ENCODE peak calls at places on chromosomes 6 and 20, in nine cellular contexts. Y is GM23338, E is HL-60, Z is upper lobe of left lung, K is GM12878, R is breast epithelium, A is stomach, Q is H1, S is sigmoid colon. X is an unnamed sample.

GRCh38 chr6:109580519-109580918 is 97.5 kb upstream of the ZBTB24 start:
- DNase-seq in Y (peak), E (no peak), Z (no peak), K (no peak), R (no peak), A (no peak), Q (no peak), S (no peak), X (no peak)

GRCh38 chr6:3916211-3916610 is 67.0 kb downstream of the FAM50B start:
- DNase-seq in Y (no peak), E (no peak), Z (no peak), K (no peak), R (no peak), A (no peak), Q (no peak), S (no peak), X (no peak)

GRCh38 chr20:23257848-23258746 is 92.5 kb upstream of the NXT1 start:
- DNase-seq in Y (no peak), E (peak), Z (no peak), K (no peak), R (no peak), A (no peak), Q (no peak), S (no peak), X (no peak)

GRCh38 chr6:157075549-157076426 is 247.5 kb downstream of the TMEM242 start:
- DNase-seq in Y (no peak), E (no peak), Z (no peak), K (peak), R (no peak), A (no peak), Q (no peak), S (no peak), X (no peak)

GRCh38 chr6:161694995-161695394 is 421.1 kb upstream of the AGPAT4 start:
- DNase-seq in Y (peak), E (no peak), Z (no peak), K (no peak), R (no peak), A (no peak), Q (no peak), S (no peak), X (peak)

GRCh38 chr6:52207066-52207465 is 20.9 kb downstream of the IL17A start:
- DNase-seq in Y (peak), E (no peak), Z (no peak), K (no peak), R (no peak), A (no peak), Q (no peak), S (no peak), X (no peak)

GRCh38 chr20:46814366-46815232 is 80.0 kb upstream of the EYA2 start:
- DNase-seq in Y (peak), E (no peak), Z (no peak), K (no peak), R (no peak), A (peak), Q (no peak), S (no peak), X (peak)

GRCh38 chr6:125307150-125307838 is 5.5 kb upstream of the HDDC2 start:
- DNase-seq in Y (no peak), E (no peak), Z (no peak), K (no peak), R (no peak), A (no peak), Q (no peak), S (no peak), X (no peak)

GRCh38 chr6:153130515-153131036 is 506 bp downstream of the RGS17 start:
- DNase-seq in Y (peak), E (no peak), Z (no peak), K (no peak), R (no peak), A (no peak), Q (no peak), S (no peak), X (no peak)

GRCh38 chr6:159125977-159126376 is 43.2 kb upstream of the FNDC1 start:
- DNase-seq in Y (no peak), E (no peak), Z (no peak), K (no peak), R (no peak), A (no peak), Q (no peak), S (no peak), X (no peak)

GRCh38 chr6:165876568-165876967 is 213.5 kb upstream of the PDE10A start:
- DNase-seq in Y (no peak), E (no peak), Z (no peak), K (no peak), R (no peak), A (no peak), Q (no peak), S (peak), X (no peak)

GRCh38 chr6:166775180-166775922 is 148.3 kb upstream of the RPS6KA2 start:
- DNase-seq in Y (peak), E (peak), Z (peak), K (no peak), R (no peak), A (peak), Q (no peak), S (no peak), X (peak)

GRCh38 chr6:69220293-69220847 is 576.4 kb downstream of the LMBRD1 start:
- DNase-seq in Y (peak), E (no peak), Z (no peak), K (no peak), R (no peak), A (no peak), Q (no peak), S (no peak), X (no peak)

GRCh38 chr20:19977373-19977770 is 39.8 kb upstream of the NAA20 start:
- DNase-seq in Y (no peak), E (no peak), Z (no peak), K (no peak), R (no peak), A (no peak), Q (no peak), S (no peak), X (no peak)

GRCh38 chr20:21395666-21396044 is 1.7 kb downstream of the NKX2-4 start:
- DNase-seq in Y (peak), E (no peak), Z (no peak), K (no peak), R (no peak), A (no peak), Q (no peak), S (no peak), X (no peak)

GRCh38 chr6:73325656-73326055 is 28.4 kb downstream of the DPPA5 start:
- DNase-seq in Y (no peak), E (no peak), Z (no peak), K (no peak), R (no peak), A (no peak), Q (no peak), S (no peak), X (no peak)

DNA sequence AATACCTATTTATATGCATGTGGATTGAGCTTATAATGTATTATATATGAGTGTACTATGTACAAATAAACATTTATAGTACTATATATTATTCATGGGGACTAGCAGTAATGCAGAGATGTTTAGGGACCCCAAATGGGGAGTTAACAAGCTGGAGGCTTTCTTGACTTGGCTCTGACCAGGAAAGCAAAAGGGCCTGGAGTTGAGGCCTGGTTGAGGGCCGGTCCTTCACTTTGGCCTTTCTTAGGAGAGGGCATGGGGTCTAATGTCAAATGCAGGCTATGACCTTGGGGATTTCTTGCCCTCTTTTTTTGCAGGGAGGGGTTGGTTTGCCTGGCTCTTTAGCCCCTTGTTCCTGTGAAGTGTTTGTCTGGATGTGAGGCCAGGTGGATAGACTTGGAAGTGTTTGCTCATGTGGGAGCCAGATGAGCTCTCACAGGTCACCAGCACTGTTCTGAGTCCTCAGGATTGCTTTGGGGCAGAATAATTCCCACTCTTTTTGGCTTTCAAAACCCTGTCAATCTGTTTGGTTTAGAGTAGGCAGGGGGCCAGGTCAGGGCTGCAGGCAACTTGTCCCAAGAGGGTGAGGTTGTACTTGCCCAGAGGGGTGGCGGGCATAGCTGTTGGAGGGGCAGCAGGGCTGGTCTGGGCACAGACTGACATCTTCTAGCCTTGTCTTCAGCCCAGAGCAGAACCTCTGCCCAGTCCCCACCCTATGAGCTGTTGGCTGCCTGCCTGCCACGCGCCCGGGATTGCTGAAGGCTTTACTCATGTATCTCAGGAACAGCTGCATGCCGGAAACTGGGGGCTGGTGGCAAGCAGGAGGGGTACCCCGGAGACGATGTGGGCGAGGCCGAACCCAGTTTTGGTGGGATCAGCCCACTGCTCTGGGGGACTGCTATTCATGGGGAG is 14.6 kb downstream of the TJAP1 start:
- DNase-seq in Y (no peak), E (no peak), Z (peak), K (no peak), R (peak), A (peak), Q (no peak), S (peak), X (no peak)
- TF ChIP-seq POLR2AphosphoS5 in Y (no peak), E (no peak), Z (no peak), K (no peak), R (no peak), A (peak), Q (no peak), S (peak), X (no peak)

GRCh38 chr6:124234806-124235205 is 431.1 kb downstream of the NKAIN2 start:
- DNase-seq in Y (no peak), E (no peak), Z (no peak), K (no peak), R (no peak), A (no peak), Q (no peak), S (no peak), X (no peak)

DNA sequence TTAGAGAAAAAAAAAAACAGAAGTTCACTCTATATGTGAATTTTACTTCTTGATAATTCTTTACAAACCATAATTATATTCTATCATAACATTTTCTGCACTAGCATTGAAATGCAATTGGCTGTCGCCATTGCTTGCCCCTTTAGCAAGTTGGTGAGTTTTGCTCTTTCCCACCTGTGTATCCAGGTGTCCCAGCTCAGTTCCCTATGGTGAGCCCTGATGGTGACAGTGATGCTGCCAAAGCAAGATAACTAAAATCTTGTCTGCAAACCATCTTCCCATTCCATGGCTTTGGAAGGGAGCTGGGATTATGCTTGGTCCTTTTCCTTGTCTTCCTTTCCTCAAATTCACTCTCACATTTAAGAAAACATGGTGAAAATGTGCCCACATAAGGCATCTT is 429.6 kb downstream of the NKAIN2 start:
- DNase-seq in Y (no peak), E (no peak), Z (no peak), K (no peak), R (no peak), A (no peak), Q (no peak), S (no peak), X (no peak)
- TF ChIP-seq POLR2AphosphoS5 in Y (no peak), E (no peak), Z (no peak), K (no peak), R (no peak), A (no peak), Q (no peak), S (no peak), X (no peak)

DNA sequence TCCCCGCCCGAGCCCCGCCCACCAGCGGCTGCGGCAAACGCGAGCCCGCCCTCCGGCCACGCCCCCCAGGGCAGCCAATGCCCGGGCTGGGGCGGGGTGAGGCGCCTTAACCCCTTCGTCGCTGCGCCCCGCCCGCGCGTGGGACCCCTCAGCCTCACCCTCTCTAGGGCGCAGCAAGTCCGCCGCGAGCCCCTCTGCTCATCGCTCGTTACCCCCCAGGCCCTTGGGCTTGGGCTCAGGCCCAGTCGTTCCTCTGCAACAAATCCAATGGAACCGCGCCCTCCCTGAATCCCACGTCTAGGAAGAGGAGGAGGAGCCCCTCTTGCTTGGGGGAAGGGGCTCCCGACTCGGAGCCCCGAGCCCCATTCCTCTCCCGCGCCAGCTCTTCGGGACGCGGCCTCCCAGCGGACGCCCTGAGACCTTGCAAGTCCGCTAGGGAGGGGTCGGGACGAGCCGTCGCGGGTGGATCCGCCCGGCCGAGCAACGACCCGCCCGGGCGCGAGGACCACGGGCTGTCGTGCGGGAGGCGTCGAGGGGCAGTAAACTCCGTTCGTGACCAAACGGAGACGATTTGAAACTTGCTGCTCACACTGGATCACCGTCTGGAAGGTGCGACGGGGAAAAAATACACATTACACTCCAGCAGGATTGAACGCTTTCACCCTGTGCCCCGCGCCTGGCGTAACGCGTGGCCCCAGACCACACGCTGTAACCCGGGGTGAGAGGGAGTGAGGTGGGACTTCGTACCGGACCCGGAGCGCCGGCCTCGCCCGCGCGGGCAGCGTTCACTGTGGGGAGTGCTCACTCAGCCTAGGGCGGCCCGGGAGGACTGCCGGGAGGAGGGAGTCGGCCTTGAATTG is 463 bp upstream of the LZTS3 start:
- DNase-seq in Y (peak), E (peak), Z (peak), K (no peak), R (peak), A (peak), Q (peak), S (peak), X (no peak)
- TF ChIP-seq POLR2AphosphoS5 in Y (peak), E (peak), Z (peak), K (no peak), R (peak), A (peak), Q (peak), S (peak), X (no peak)

DNA sequence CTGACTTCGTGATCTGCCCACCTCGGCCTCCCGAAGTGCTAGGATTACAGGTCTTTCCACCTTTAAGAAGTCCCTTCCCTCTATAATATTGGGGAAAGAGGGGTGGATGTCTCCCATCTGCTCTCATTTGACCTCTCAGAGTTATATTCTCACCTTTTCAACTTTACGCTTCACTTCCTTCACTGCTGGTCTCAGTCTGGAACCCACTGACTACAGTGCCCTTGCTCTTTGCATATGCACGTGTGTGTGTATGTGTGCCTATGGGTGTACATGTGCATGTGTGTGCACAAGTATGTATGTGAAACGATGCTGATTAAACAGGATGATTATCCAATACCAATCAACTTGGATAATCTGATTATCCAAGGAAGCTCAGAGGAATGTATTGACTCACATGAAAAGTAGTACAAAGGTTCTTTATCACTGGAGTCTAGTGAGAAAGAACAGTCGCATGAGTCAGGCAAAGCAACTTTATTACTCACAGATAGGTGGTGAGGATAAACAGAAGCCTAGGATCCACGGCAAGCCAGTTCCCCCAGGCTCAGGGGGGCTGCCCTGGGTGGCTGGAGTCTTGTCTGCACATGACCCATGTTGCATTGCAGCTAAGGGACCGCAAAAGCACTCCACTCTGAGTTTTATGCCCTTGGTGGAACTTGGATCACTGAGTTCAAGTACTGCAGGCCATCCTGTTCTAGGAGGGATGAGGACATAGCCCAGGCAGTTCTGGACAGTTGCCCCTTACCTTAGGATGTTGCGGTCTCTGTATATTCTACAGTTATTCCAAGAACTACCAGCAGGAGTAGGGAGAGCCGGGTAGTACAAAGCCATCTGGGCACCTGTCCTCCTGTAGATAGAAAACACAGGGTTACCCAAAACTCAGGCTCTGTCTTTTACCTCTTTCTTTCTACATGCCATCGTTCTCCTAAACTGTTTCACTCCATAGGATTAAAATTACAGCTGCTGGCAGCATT is 50.9 kb downstream of the SNRNP48 start:
- DNase-seq in Y (peak), E (no peak), Z (no peak), K (no peak), R (no peak), A (no peak), Q (no peak), S (no peak), X (no peak)
- TF ChIP-seq POLR2AphosphoS5 in Y (no peak), E (no peak), Z (no peak), K (no peak), R (no peak), A (no peak), Q (no peak), S (no peak), X (no peak)

GRCh38 chr20:63973160-63973479 is 3.4 kb upstream of the ZNF512B start:
- DNase-seq in Y (no peak), E (no peak), Z (no peak), K (no peak), R (peak), A (no peak), Q (no peak), S (no peak), X (no peak)

GRCh38 chr20:63972312-63973159 is 2.8 kb upstream of the ZNF512B start:
- DNase-seq in Y (no peak), E (no peak), Z (no peak), K (no peak), R (peak), A (no peak), Q (no peak), S (peak), X (no peak)

GRCh38 chr20:63970714-63971431 is 1.1 kb upstream of the ZNF512B start:
- DNase-seq in Y (no peak), E (no peak), Z (no peak), K (no peak), R (no peak), A (no peak), Q (no peak), S (no peak), X (no peak)

GRCh38 chr20:63974402-63975200 is 4.8 kb downstream of the SAMD10 start:
- DNase-seq in Y (no peak), E (no peak), Z (no peak), K (no peak), R (peak), A (peak), Q (no peak), S (peak), X (no peak)

GRCh38 chr20:63973636-63974401 is 4.1 kb upstream of the ZNF512B start:
- DNase-seq in Y (peak), E (peak), Z (peak), K (no peak), R (peak), A (peak), Q (no peak), S (peak), X (no peak)
- TF ChIP-seq POLR2AphosphoS5 in Y (peak), E (peak), Z (peak), K (no peak), R (peak), A (peak), Q (no peak), S (peak), X (no peak)